ENCODE peak calls at places on chromosomes 12 and 14, in ten cellular contexts. M, Q, K, T, Y, H, X, O, Z and E are unnamed samples.

GRCh38 chr12:16606936-16607335 is 974 bp upstream of the LMO3 start:
- DNase-seq in M (no peak), Q (no peak), K (no peak), T (peak; percentile 31), Y (peak; percentile 49), H (no peak), X (no peak), O (no peak), Z (no peak), E (no peak)

GRCh38 chr14:51185180-51185579 is 54.9 kb upstream of the TMX1 start:
- DNase-seq in M (no peak), Q (no peak), K (no peak), T (no peak), Y (no peak), H (no peak), X (no peak), O (no peak), Z (no peak), E (no peak)

GRCh38 chr12:78331764-78332163 is 501.1 kb downstream of the NAV3 start:
- DNase-seq in M (no peak), Q (no peak), K (no peak), T (no peak), Y (no peak), H (peak; percentile 24), X (no peak), O (no peak), Z (no peak), E (no peak)

GRCh38 chr12:69161835-69162234 is 77.5 kb upstream of the CPSF6 start:
- DNase-seq in M (no peak), Q (no peak), K (no peak), T (no peak), Y (no peak), H (peak; percentile 13), X (no peak), O (no peak), Z (peak; percentile 35), E (no peak)

GRCh38 chr12:76318773-76319594 is 29.2 kb downstream of the BBS10 start:
- DNase-seq in M (no peak), Q (no peak), K (no peak), T (no peak), Y (peak; percentile 61), H (no peak), X (no peak), O (no peak), Z (no peak), E (no peak)

GRCh38 chr14:29927596-29928341 is at the start of gene PRKD1:
- DNase-seq in M (peak; percentile 81), Q (peak; percentile 59), K (peak; percentile 75), T (peak; percentile 88), Y (no peak), H (peak; percentile 71), X (peak; percentile 62), O (peak; percentile 48), Z (no peak), E (peak; percentile 78)

GRCh38 chr12:125533434-125534029 is 468.3 kb downstream of the AACS start:
- DNase-seq in M (no peak), Q (peak; percentile 70), K (peak; percentile 4), T (peak; percentile 73), Y (no peak), H (no peak), X (no peak), O (peak; percentile 48), Z (no peak), E (peak; percentile 80)

GRCh38 chr14:29906256-29906885 is 21.3 kb downstream of the PRKD1 start:
- DNase-seq in M (no peak), Q (no peak), K (peak; percentile 66), T (no peak), Y (peak; percentile 97), H (no peak), X (peak; percentile 71), O (no peak), Z (no peak), E (no peak)

GRCh38 chr12:46367351-46368029 is 5.1 kb downstream of the SLC38A2 start:
- DNase-seq in M (no peak), Q (no peak), K (no peak), T (no peak), Y (peak; percentile 58), H (no peak), X (no peak), O (no peak), Z (no peak), E (no peak)

GRCh38 chr14:100256339-100256895 is 17.5 kb downstream of the YY1 start:
- DNase-seq in M (no peak), Q (no peak), K (no peak), T (no peak), Y (no peak), H (no peak), X (no peak), O (no peak), Z (peak; percentile 50), E (no peak)

GRCh38 chr12:12720637-12721250 is 3.6 kb downstream of the CDKN1B start:
- DNase-seq in M (no peak), Q (no peak), K (peak; percentile 45), T (no peak), Y (no peak), H (no peak), X (no peak), O (no peak), Z (no peak), E (no peak)

GRCh38 chr14:28515571-28515970 is 251.0 kb upstream of the FOXG1 start:
- DNase-seq in M (no peak), Q (no peak), K (peak; percentile 82), T (no peak), Y (peak; percentile 88), H (no peak), X (peak; percentile 0), O (no peak), Z (no peak), E (no peak)

GRCh38 chr12:24045816-24046257 is 96.4 kb upstream of the SOX5 start:
- DNase-seq in M (no peak), Q (no peak), K (peak; percentile 92), T (no peak), Y (no peak), H (peak; percentile 31), X (peak; percentile 47), O (no peak), Z (no peak), E (no peak)

GRCh38 chr12:67534671-67535070 is 113.9 kb upstream of the DYRK2 start:
- DNase-seq in M (no peak), Q (no peak), K (peak; percentile 96), T (no peak), Y (peak; percentile 83), H (peak; percentile 95), X (peak; percentile 70), O (no peak), Z (no peak), E (no peak)

DNA sequence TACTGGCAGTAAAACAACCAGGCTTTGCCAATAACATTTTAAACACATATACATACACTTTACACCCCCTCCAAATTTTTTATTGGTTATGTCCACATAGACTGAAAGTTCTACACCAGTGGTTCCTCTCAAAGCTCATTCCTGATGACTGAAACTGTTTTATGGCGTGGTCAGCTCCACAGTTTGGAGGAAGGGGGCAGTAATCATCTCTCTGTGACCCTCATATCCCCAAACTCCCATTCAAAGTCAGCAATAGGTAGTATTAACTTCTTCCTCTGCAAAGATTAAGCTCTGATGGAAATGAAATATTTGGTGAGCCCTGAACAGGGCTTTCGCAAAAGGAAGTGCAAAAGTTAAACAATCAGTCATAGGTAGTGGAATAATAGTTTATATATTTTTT is 55.3 kb upstream of the DAAM1 start:
- DNase-seq in M (no peak), Q (no peak), K (no peak), T (no peak), Y (no peak), H (no peak), X (no peak), O (no peak), Z (no peak), E (no peak)
- TF ChIP-seq CTCF in M (no peak), Q (peak; percentile 19), K (peak; percentile 27), T (no peak), Y (no peak), H (peak; percentile 6), X (peak; percentile 22), O (no peak), Z (no peak), E (peak; percentile 26)

DNA sequence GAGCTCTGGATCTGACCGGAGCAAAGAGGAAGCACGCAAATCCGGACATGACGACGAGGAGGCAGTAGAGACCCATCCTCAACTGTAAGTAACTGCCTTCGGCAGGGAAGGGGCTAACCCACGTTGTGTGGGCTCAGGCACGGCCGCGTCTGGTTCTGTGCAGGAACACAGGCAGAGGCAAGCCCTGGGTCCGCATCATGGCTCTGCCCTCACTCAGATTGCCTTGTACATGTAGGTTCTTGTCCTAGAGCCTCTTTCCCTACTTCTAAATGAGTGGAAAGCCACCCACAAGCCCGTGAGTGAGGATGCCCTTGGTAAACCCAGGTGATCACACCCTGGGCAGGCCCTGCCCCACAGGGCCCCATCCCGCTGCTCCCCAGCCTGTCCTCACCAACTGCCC is 8.9 kb upstream of the RPLP0 start:
- DNase-seq in M (no peak), Q (no peak), K (no peak), T (no peak), Y (peak; percentile 83), H (no peak), X (no peak), O (no peak), Z (no peak), E (no peak)
- TF ChIP-seq CTCF in M (no peak), Q (no peak), K (no peak), T (no peak), Y (no peak), H (no peak), X (no peak), O (no peak), Z (no peak), E (no peak)

GRCh38 chr12:92721130-92721529 is 18.3 kb downstream of the PLEKHG7 start:
- DNase-seq in M (no peak), Q (no peak), K (peak; percentile 10), T (no peak), Y (no peak), H (peak; percentile 23), X (peak; percentile 33), O (no peak), Z (no peak), E (no peak)

GRCh38 chr12:92715625-92716024 is 12.8 kb downstream of the PLEKHG7 start:
- DNase-seq in M (no peak), Q (no peak), K (no peak), T (no peak), Y (no peak), H (no peak), X (no peak), O (no peak), Z (no peak), E (no peak)

GRCh38 chr12:92718483-92718985 is 15.7 kb downstream of the PLEKHG7 start:
- DNase-seq in M (no peak), Q (no peak), K (no peak), T (no peak), Y (no peak), H (no peak), X (no peak), O (no peak), Z (no peak), E (no peak)

GRCh38 chr12:92719674-92720073 is 16.9 kb downstream of the PLEKHG7 start:
- DNase-seq in M (no peak), Q (no peak), K (no peak), T (no peak), Y (no peak), H (peak; percentile 20), X (peak; percentile 22), O (no peak), Z (no peak), E (no peak)

GRCh38 chr12:92717202-92717601 is 14.4 kb downstream of the PLEKHG7 start:
- DNase-seq in M (no peak), Q (no peak), K (peak; percentile 24), T (no peak), Y (peak; percentile 20), H (peak; percentile 60), X (peak; percentile 38), O (no peak), Z (no peak), E (no peak)
- TF ChIP-seq CTCF in M (peak; percentile 29), Q (peak; percentile 48), K (peak; percentile 38), T (peak; percentile 41), Y (peak; percentile 14), H (peak; percentile 45), X (peak; percentile 51), O (peak; percentile 15), Z (peak; percentile 29), E (peak; percentile 53)

GRCh38 chr12:101172316-101172715 is 37.7 kb downstream of the SLC5A8 start:
- DNase-seq in M (no peak), Q (no peak), K (no peak), T (no peak), Y (peak; percentile 1), H (peak; percentile 41), X (peak; percentile 10), O (no peak), Z (no peak), E (no peak)
- TF ChIP-seq CTCF in M (no peak), Q (peak; percentile 4), K (no peak), T (no peak), Y (no peak), H (peak; percentile 38), X (no peak), O (no peak), Z (no peak), E (no peak)